ENCODE peak calls at places on chromosome 6, in seven cellular contexts. Q is fibroblast of the aortic adventitia; C is stimulated activated CD4-positive, alpha-beta T cell treated with anti-CD3 and anti-CD28 coated beads, Interleukin-15, amount 100 ng/mL, for 1 hour; K is hypothalamus; F is CD4-positive, alpha-beta T cell; L is ascending aorta; N is left lung. H is an unnamed sample.

GRCh38 chr6:67766061-67766460 is 869.0 kb upstream of the ADGRB3 start:
- DNase-seq in C (no peak), N (no peak), K (no peak), Q (peak), F (no peak), L (no peak), H (no peak)

GRCh38 chr6:127406122-127406521 is 53.1 kb downstream of the KIAA0408 start:
- DNase-seq in N (no peak), Q (no peak), F (no peak), K (no peak), C (no peak), L (no peak), H (no peak)

GRCh38 chr6:7479801-7480266 is 61.6 kb upstream of the DSP start:
- DNase-seq in L (no peak), Q (peak), N (no peak), K (no peak), F (no peak), C (no peak), H (no peak)

GRCh38 chr6:130520801-130521200 is 155.0 kb downstream of the TMEM200A start:
- DNase-seq in C (no peak), F (no peak), Q (no peak), N (no peak), K (no peak), L (no peak), H (no peak)

GRCh38 chr6:132798820-132799538 is 542 bp upstream of the SLC18B1 start:
- DNase-seq in K (peak), F (peak), C (peak), L (peak), Q (peak), N (peak), H (peak)

GRCh38 chr6:139522471-139523220 is 148.2 kb upstream of the CITED2 start:
- DNase-seq in N (no peak), F (no peak), Q (peak), C (no peak), L (no peak), K (no peak), H (no peak)

GRCh38 chr6:111201155-111201554 is 113.9 kb downstream of the SLC16A10 start:
- DNase-seq in C (no peak), L (no peak), Q (no peak), N (no peak), F (no peak), K (no peak), H (no peak)

GRCh38 chr6:34589140-34589539 is 33.0 kb upstream of the SPDEF start:
- DNase-seq in N (no peak), K (no peak), L (no peak), F (no peak), C (no peak), Q (no peak), H (no peak)

GRCh38 chr6:122789078-122789861 is at the start of gene SMPDL3A:
- DNase-seq in L (peak), K (peak), N (peak), Q (peak), F (no peak), C (no peak), H (peak)

GRCh38 chr6:5359413-5359812 is 98.1 kb downstream of the FARS2 start:
- DNase-seq in K (no peak), F (no peak), Q (no peak), N (no peak), C (no peak), L (no peak), H (no peak)

GRCh38 chr6:140438346-140438735 is 1063.9 kb upstream of the CITED2 start:
- DNase-seq in C (no peak), K (no peak), Q (no peak), F (no peak), N (no peak), L (no peak), H (no peak)

GRCh38 chr6:169766921-169767736 is 15.7 kb downstream of the ERMARD start:
- DNase-seq in L (no peak), Q (no peak), F (no peak), C (no peak), N (no peak), K (no peak), H (no peak)

GRCh38 chr6:43821101-43821886 is 51.3 kb downstream of the VEGFA start:
- DNase-seq in C (no peak), F (no peak), L (no peak), K (no peak), Q (peak), N (no peak), H (no peak)

GRCh38 chr6:18171861-18172260 is 16.6 kb downstream of the KDM1B start:
- DNase-seq in K (no peak), N (no peak), L (no peak), F (no peak), Q (no peak), C (no peak), H (no peak)

GRCh38 chr6:163724196-163724595 is 309.7 kb downstream of the QKI start:
- DNase-seq in Q (no peak), K (no peak), C (no peak), L (no peak), F (no peak), N (no peak), H (no peak)

GRCh38 chr6:135503703-135504475 is 6.3 kb upstream of the AHI1 start:
- DNase-seq in L (no peak), F (no peak), K (no peak), N (no peak), Q (no peak), C (no peak), H (no peak)

GRCh38 chr6:150725795-150726194 is 126.1 kb downstream of the PLEKHG1 start:
- DNase-seq in Q (no peak), N (no peak), K (no peak), L (no peak), C (no peak), F (no peak), H (no peak)

GRCh38 chr6:163554663-163555062 is 140.1 kb downstream of the QKI start:
- DNase-seq in N (peak), C (peak), K (no peak), L (peak), F (peak), Q (peak), H (peak)

GRCh38 chr6:77620290-77620882 is 32.5 kb upstream of the MEI4 start:
- DNase-seq in L (no peak), Q (no peak), N (no peak), C (no peak), K (no peak), F (no peak), H (peak)

GRCh38 chr6:52390361-52390727 is 28.4 kb downstream of the PAQR8 start:
- DNase-seq in L (no peak), K (no peak), N (no peak), F (peak), Q (peak), C (no peak), H (no peak)

GRCh38 chr6:135869857-135870256 is 18.4 kb downstream of the PDE7B start:
- DNase-seq in C (no peak), K (no peak), Q (no peak), F (no peak), L (no peak), N (no peak), H (no peak)

GRCh38 chr6:122833229-122833556 is 44.1 kb downstream of the SMPDL3A start:
- DNase-seq in F (no peak), N (no peak), K (peak), C (no peak), Q (no peak), L (no peak), H (no peak)

GRCh38 chr6:114733596-114733995 is 390.8 kb upstream of the HS3ST5 start:
- DNase-seq in L (no peak), N (no peak), F (no peak), C (no peak), K (no peak), Q (no peak), H (no peak)

GRCh38 chr6:140987364-140988135 is 1145.2 kb upstream of the GJE1 start:
- DNase-seq in C (no peak), Q (no peak), K (no peak), L (no peak), N (no peak), F (no peak), H (no peak)

GRCh38 chr6:26233608-26234420 is 131.2 kb upstream of the BTN3A2 start:
- DNase-seq in N (peak), K (no peak), L (peak), C (no peak), F (peak), Q (peak), H (no peak)

GRCh38 chr6:163180874-163181541 is 233.5 kb upstream of the QKI start:
- DNase-seq in Q (peak), C (no peak), N (no peak), K (peak), F (no peak), L (peak), H (peak)

GRCh38 chr6:128479991-128480390 is 40.4 kb downstream of the PTPRK start:
- DNase-seq in C (no peak), N (no peak), L (no peak), Q (no peak), F (no peak), K (no peak), H (no peak)

GRCh38 chr6:39330057-39330456 is 7.6 kb upstream of the KCNK16 start:
- DNase-seq in F (no peak), C (no peak), L (no peak), Q (no peak), N (no peak), K (no peak), H (no peak)

GRCh38 chr6:3277251-3277650 is 18.5 kb downstream of the PSMG4 start:
- DNase-seq in N (no peak), F (no peak), Q (no peak), L (no peak), C (no peak), K (no peak), H (no peak)

GRCh38 chr6:76026101-76026500 is 46.4 kb downstream of the IMPG1 start:
- DNase-seq in C (no peak), K (no peak), L (no peak), F (no peak), N (no peak), Q (no peak), H (no peak)

GRCh38 chr6:75307364-75308004 is 22.9 kb upstream of the TMEM30A start:
- DNase-seq in Q (no peak), C (no peak), N (no peak), F (no peak), L (no peak), K (no peak), H (no peak)

GRCh38 chr6:43021270-43022047 is at the start of gene RRP36:
- DNase-seq in N (peak), F (peak), Q (peak), L (peak), K (peak), C (peak), H (peak)

GRCh38 chr6:156919819-156920379 is 142.7 kb downstream of the ARID1B start:
- DNase-seq in K (no peak), Q (no peak), F (no peak), N (no peak), C (no peak), L (no peak), H (no peak)

GRCh38 chr6:52496609-52497008 is 76.5 kb downstream of the EFHC1 start:
- DNase-seq in F (no peak), K (no peak), L (no peak), Q (peak), N (no peak), C (no peak), H (no peak)

GRCh38 chr6:116840091-116840490 is 11.2 kb upstream of the GPRC6A start:
- DNase-seq in N (no peak), Q (no peak), K (no peak), C (no peak), F (no peak), L (no peak), H (no peak)

GRCh38 chr6:141677598-141678211 is 455.0 kb upstream of the GJE1 start:
- DNase-seq in N (no peak), F (no peak), Q (peak), C (no peak), K (no peak), L (no peak), H (peak)